ENCODE peak calls at places on chromosomes 13 and 19, in five cellular contexts. One of them, this sample, is unnamed.

GRCh38 chr13:27708325-27708724 is 84.0 kb upstream of the GSX1 start:
- DNase-seq in amygdala: no peak
- DNase-seq in stimulated activated CD4-positive, alpha-beta T cell treated with anti-CD3 and anti-CD28 coated beads, Interleukin-15, amount 100 ng/mL, for 48 hours: no peak
- DNase-seq in activated CD4-positive, CD25-positive, alpha-beta regulatory T cell treated with anti-CD3 and anti-CD28 coated beads, Interleukin-2, amount 50 U/mL, for 72 hours: no peak
- DNase-seq in activated T-cell treated with anti-CD3 and anti-CD28 coated beads, Interleukin-2, amount 50 U/mL, for 72 hours: no peak
- DNase-seq in this sample: no peak

GRCh38 chr19:15185188-15185587 is 15.6 kb downstream of the NOTCH3 start:
- DNase-seq in amygdala: no peak
- DNase-seq in stimulated activated CD4-positive, alpha-beta T cell treated with anti-CD3 and anti-CD28 coated beads, Interleukin-15, amount 100 ng/mL, for 48 hours: no peak
- DNase-seq in activated CD4-positive, CD25-positive, alpha-beta regulatory T cell treated with anti-CD3 and anti-CD28 coated beads, Interleukin-2, amount 50 U/mL, for 72 hours: no peak
- DNase-seq in activated T-cell treated with anti-CD3 and anti-CD28 coated beads, Interleukin-2, amount 50 U/mL, for 72 hours: no peak
- DNase-seq in this sample: no peak

GRCh38 chr19:50203281-50204080 is at the start of gene MYH14:
- DNase-seq in amygdala: peak
- DNase-seq in stimulated activated CD4-positive, alpha-beta T cell treated with anti-CD3 and anti-CD28 coated beads, Interleukin-15, amount 100 ng/mL, for 48 hours: peak
- DNase-seq in activated CD4-positive, CD25-positive, alpha-beta regulatory T cell treated with anti-CD3 and anti-CD28 coated beads, Interleukin-2, amount 50 U/mL, for 72 hours: peak
- DNase-seq in activated T-cell treated with anti-CD3 and anti-CD28 coated beads, Interleukin-2, amount 50 U/mL, for 72 hours: peak
- DNase-seq in this sample: peak

GRCh38 chr19:10651821-10652220 is 2.3 kb upstream of the ILF3 start:
- DNase-seq in amygdala: no peak
- DNase-seq in stimulated activated CD4-positive, alpha-beta T cell treated with anti-CD3 and anti-CD28 coated beads, Interleukin-15, amount 100 ng/mL, for 48 hours: no peak
- DNase-seq in activated CD4-positive, CD25-positive, alpha-beta regulatory T cell treated with anti-CD3 and anti-CD28 coated beads, Interleukin-2, amount 50 U/mL, for 72 hours: no peak
- DNase-seq in activated T-cell treated with anti-CD3 and anti-CD28 coated beads, Interleukin-2, amount 50 U/mL, for 72 hours: no peak
- DNase-seq in this sample: no peak

GRCh38 chr13:43085545-43085944 is 62.2 kb downstream of the DNAJC15 start:
- DNase-seq in amygdala: no peak
- DNase-seq in stimulated activated CD4-positive, alpha-beta T cell treated with anti-CD3 and anti-CD28 coated beads, Interleukin-15, amount 100 ng/mL, for 48 hours: no peak
- DNase-seq in activated CD4-positive, CD25-positive, alpha-beta regulatory T cell treated with anti-CD3 and anti-CD28 coated beads, Interleukin-2, amount 50 U/mL, for 72 hours: no peak
- DNase-seq in activated T-cell treated with anti-CD3 and anti-CD28 coated beads, Interleukin-2, amount 50 U/mL, for 72 hours: no peak
- DNase-seq in this sample: no peak

GRCh38 chr19:14198384-14199376 is 7.3 kb downstream of the ADGRL1 start:
- DNase-seq in amygdala: no peak
- DNase-seq in stimulated activated CD4-positive, alpha-beta T cell treated with anti-CD3 and anti-CD28 coated beads, Interleukin-15, amount 100 ng/mL, for 48 hours: no peak
- DNase-seq in activated CD4-positive, CD25-positive, alpha-beta regulatory T cell treated with anti-CD3 and anti-CD28 coated beads, Interleukin-2, amount 50 U/mL, for 72 hours: no peak
- DNase-seq in activated T-cell treated with anti-CD3 and anti-CD28 coated beads, Interleukin-2, amount 50 U/mL, for 72 hours: no peak
- DNase-seq in this sample: peak

GRCh38 chr13:103931396-103931795 is 865.2 kb upstream of the SLC10A2 start:
- DNase-seq in amygdala: no peak
- DNase-seq in stimulated activated CD4-positive, alpha-beta T cell treated with anti-CD3 and anti-CD28 coated beads, Interleukin-15, amount 100 ng/mL, for 48 hours: no peak
- DNase-seq in activated CD4-positive, CD25-positive, alpha-beta regulatory T cell treated with anti-CD3 and anti-CD28 coated beads, Interleukin-2, amount 50 U/mL, for 72 hours: no peak
- DNase-seq in activated T-cell treated with anti-CD3 and anti-CD28 coated beads, Interleukin-2, amount 50 U/mL, for 72 hours: no peak
- DNase-seq in this sample: no peak

GRCh38 chr13:83221813-83222241 is 660.4 kb downstream of the SLITRK1 start:
- DNase-seq in amygdala: no peak
- DNase-seq in stimulated activated CD4-positive, alpha-beta T cell treated with anti-CD3 and anti-CD28 coated beads, Interleukin-15, amount 100 ng/mL, for 48 hours: no peak
- DNase-seq in activated CD4-positive, CD25-positive, alpha-beta regulatory T cell treated with anti-CD3 and anti-CD28 coated beads, Interleukin-2, amount 50 U/mL, for 72 hours: no peak
- DNase-seq in activated T-cell treated with anti-CD3 and anti-CD28 coated beads, Interleukin-2, amount 50 U/mL, for 72 hours: no peak
- DNase-seq in this sample: no peak